ENCODE peak calls at places on chromosomes 2 and 18, in eight cellular contexts. J is mammary epithelial cell; V is fibroblast of lung; W is endodermal cell; Y is CD8-positive, alpha-beta memory T cell; X is upper lobe of left lung; I is cardiac muscle cell; G is WERI-Rb-1. F is an unnamed sample.

GRCh38 chr2:18836436-18836835 is 247.1 kb upstream of the NT5C1B start:
- DNase-seq in J (no peak), V (no peak), W (peak; percentile 64), Y (no peak), X (no peak), I (no peak), G (no peak), F (no peak)

GRCh38 chr2:218959141-218959731 is at the start of gene CDK5R2:
- DNase-seq in J (peak; percentile 74), V (peak; percentile 71), W (peak; percentile 98), Y (peak; percentile 53), X (peak; percentile 51), I (peak; percentile 94), G (peak; percentile 97), F (peak; percentile 32)

GRCh38 chr18:48714873-48715272 is 176.0 kb downstream of the CTIF start:
- DNase-seq in J (no peak), V (no peak), W (peak; percentile 74), Y (no peak), X (no peak), I (no peak), G (no peak), F (no peak)

GRCh38 chr2:10271946-10272345 is 30.8 kb upstream of the HPCAL1 start:
- DNase-seq in J (no peak), V (no peak), W (peak; percentile 24), Y (no peak), X (peak; percentile 19), I (no peak), G (peak; percentile 4), F (no peak)

GRCh38 chr2:120669121-120669952 is 66.3 kb upstream of the GLI2 start:
- DNase-seq in J (no peak), V (peak; percentile 71), W (peak; percentile 90), Y (no peak), X (peak; percentile 57), I (peak; percentile 38), G (peak; percentile 81), F (no peak)

GRCh38 chr18:55856191-55856590 is 268.2 kb upstream of the TCF4 start:
- DNase-seq in J (peak; percentile 95), V (peak; percentile 97), W (peak; percentile 59), Y (no peak), X (no peak), I (no peak), G (no peak), F (no peak)

GRCh38 chr2:217103752-217104540 is 244.1 kb upstream of the TNP1 start:
- DNase-seq in J (peak; percentile 49), V (peak; percentile 92), W (no peak), Y (no peak), X (no peak), I (no peak), G (no peak), F (no peak)

GRCh38 chr18:75183524-75183923 is 25.4 kb downstream of the PTGR3 start:
- DNase-seq in J (peak; percentile 90), V (peak; percentile 27), W (peak; percentile 51), Y (no peak), X (no peak), I (no peak), G (no peak), F (no peak)

GRCh38 chr2:48457227-48457626 is 72.7 kb upstream of the STON1 start:
- DNase-seq in J (no peak), V (no peak), W (no peak), Y (no peak), X (no peak), I (no peak), G (no peak), F (no peak)

GRCh38 chr2:68747413-68747812 is 12.8 kb downstream of the ARHGAP25 start:
- DNase-seq in J (no peak), V (no peak), W (no peak), Y (no peak), X (no peak), I (no peak), G (no peak), F (no peak)

GRCh38 chr2:19775838-19776237 is 125.9 kb downstream of the TTC32 start:
- DNase-seq in J (no peak), V (no peak), W (no peak), Y (no peak), X (no peak), I (no peak), G (no peak), F (no peak)

GRCh38 chr18:48003426-48004349 is 73.2 kb upstream of the SMAD2 start:
- DNase-seq in J (peak; percentile 23), V (peak; percentile 36), W (no peak), Y (peak; percentile 8), X (peak; percentile 35), I (no peak), G (no peak), F (no peak)

GRCh38 chr2:197092431-197092830 is 165.9 kb upstream of the PGAP1 start:
- DNase-seq in J (no peak), V (peak; percentile 75), W (no peak), Y (no peak), X (no peak), I (no peak), G (no peak), F (no peak)

GRCh38 chr2:39942970-39943369 is 163.9 kb upstream of the THUMPD2 start:
- DNase-seq in J (peak; percentile 17), V (peak; percentile 83), W (no peak), Y (no peak), X (no peak), I (peak; percentile 2), G (peak; percentile 31), F (no peak)

GRCh38 chr2:197080611-197081010 is 154.1 kb upstream of the PGAP1 start:
- DNase-seq in J (no peak), V (no peak), W (no peak), Y (no peak), X (no peak), I (no peak), G (no peak), F (no peak)

GRCh38 chr2:604826-605524 is 72.2 kb downstream of the TMEM18 start:
- DNase-seq in J (no peak), V (no peak), W (peak; percentile 24), Y (no peak), X (peak; percentile 3), I (no peak), G (no peak), F (no peak)

GRCh38 chr2:74915743-74916142 is 42.7 kb upstream of the POLE4 start:
- DNase-seq in J (peak; percentile 62), V (peak; percentile 62), W (no peak), Y (no peak), X (no peak), I (no peak), G (no peak), F (no peak)

GRCh38 chr2:208062113-208062512 is 36.8 kb upstream of the PLEKHM3 start:
- DNase-seq in J (peak; percentile 33), V (peak; percentile 44), W (peak; percentile 61), Y (no peak), X (no peak), I (no peak), G (peak; percentile 23), F (no peak)

GRCh38 chr2:111119004-111119846 is 1.5 kb upstream of the BCL2L11 start:
- DNase-seq in J (no peak), V (no peak), W (peak; percentile 73), Y (peak; percentile 37), X (peak; percentile 31), I (peak; percentile 16), G (no peak), F (peak; percentile 20)

GRCh38 chr18:26806224-26806623 is 59.3 kb downstream of the AQP4 start:
- DNase-seq in J (no peak), V (no peak), W (no peak), Y (no peak), X (no peak), I (peak; percentile 6), G (no peak), F (no peak)

DNA sequence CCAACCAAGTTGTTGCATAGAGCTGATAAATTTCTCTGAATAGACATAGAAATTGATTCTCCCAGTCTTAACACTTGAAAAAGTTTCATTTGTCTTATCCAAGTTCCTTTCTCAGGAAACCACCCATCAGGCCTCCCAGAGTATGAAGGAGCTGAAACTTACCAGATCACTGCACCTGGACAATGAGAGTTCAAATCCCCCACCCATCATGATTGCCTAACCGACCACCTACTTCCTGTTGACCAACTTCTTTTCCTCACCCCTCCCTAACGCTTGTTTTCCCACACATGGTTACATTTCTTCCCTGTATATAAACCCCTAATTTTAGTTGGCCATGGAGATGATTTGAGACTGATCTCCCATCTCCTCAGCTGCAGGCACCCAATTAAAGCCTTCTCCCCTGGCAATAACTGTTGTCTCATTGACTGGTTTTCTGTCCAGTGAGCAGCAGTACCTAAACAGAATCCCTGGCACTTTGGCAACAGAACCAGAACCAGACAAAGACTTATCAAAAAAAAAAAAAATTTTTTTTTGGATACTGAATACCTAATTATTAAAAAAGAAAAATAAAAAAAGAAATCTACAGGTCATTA is 103.0 kb downstream of the SPIRE1 start:
- DNase-seq in J (no peak), V (no peak), W (no peak), Y (no peak), X (no peak), I (no peak), G (no peak), F (no peak)
- H3K9me3 ChIP-seq in J (peaks cover 4% of the 10 kb centered on the region), V (no peaks in the 10 kb centered on the region), W (peaks cover 52% of the 10 kb centered on the region), Y (no peaks in the 10 kb centered on the region), X (no peaks in the 10 kb centered on the region), I (no peaks in the 10 kb centered on the region), G (peaks cover 4% of the 10 kb centered on the region), F (peaks cover 5% of the 10 kb centered on the region)

DNA sequence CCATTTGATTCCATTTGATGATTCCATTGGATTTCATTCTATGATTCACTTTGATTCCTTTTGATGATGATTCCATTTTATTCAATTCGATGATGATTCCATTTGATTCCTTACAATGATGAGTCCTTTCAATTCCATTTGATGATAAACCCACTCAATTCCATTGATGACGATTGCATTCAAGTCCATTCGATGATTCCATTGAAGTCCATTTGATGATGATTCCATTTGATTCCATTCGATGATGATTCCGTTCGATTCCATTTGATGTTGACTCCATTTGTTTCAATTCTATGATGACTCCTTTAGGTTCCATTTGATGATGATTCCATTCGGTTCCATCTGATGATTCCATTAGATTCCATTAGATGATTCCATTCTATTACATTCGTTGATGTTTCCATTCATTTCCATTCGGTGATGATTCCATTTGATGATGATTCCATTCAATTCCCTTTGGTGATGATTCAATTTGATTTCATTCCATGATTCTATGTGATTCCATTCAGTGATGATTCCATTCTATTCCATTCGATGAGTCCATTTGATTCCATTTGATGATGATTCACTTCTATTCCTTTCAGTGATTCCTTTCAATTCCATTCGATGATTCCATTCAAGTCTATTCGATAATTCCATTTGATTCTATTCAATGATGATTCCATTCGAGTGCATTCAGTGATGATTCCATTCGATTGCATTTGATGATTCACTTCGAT is 1106.0 kb downstream of the RPIA start:
- DNase-seq in J (no peak), V (no peak), W (no peak), Y (no peak), X (no peak), I (no peak), G (no peak), F (no peak)
- H3K9me3 ChIP-seq in J (peaks cover 97% of the 10 kb centered on the region), V (peaks cover 8% of the 10 kb centered on the region), W (peaks cover 100% of the 10 kb centered on the region), Y (peaks cover 13% of the 10 kb centered on the region), X (peaks cover 56% of the 10 kb centered on the region), I (peaks cover 53% of the 10 kb centered on the region), G (peaks cover 48% of the 10 kb centered on the region), F (peaks cover 14% of the 10 kb centered on the region)

GRCh38 chr2:115694651-115695050 is 1252.2 kb downstream of the DPP10 start:
- DNase-seq in J (no peak), V (no peak), W (no peak), Y (no peak), X (no peak), I (no peak), G (no peak), F (no peak)

GRCh38 chr2:115691409-115691808 is 1249.0 kb downstream of the DPP10 start:
- DNase-seq in J (no peak), V (no peak), W (no peak), Y (no peak), X (no peak), I (no peak), G (no peak), F (no peak)
- H3K9me3 ChIP-seq in J (peaks cover 16% of the 10 kb centered on the region), V (no peaks in the 10 kb centered on the region), W (peaks cover under 1% of the 10 kb centered on the region), Y (no peaks in the 10 kb centered on the region), X (no peaks in the 10 kb centered on the region), I (no peaks in the 10 kb centered on the region), G (no peaks in the 10 kb centered on the region), F (no peaks in the 10 kb centered on the region)

GRCh38 chr2:2109186-2109585 is 221.9 kb downstream of the MYT1L start:
- DNase-seq in J (no peak), V (no peak), W (no peak), Y (no peak), X (no peak), I (no peak), G (no peak), F (no peak)
- H3K9me3 ChIP-seq in J (peaks cover 9% of the 10 kb centered on the region), V (no peaks in the 10 kb centered on the region), W (no peaks in the 10 kb centered on the region), Y (no peaks in the 10 kb centered on the region), X (no peaks in the 10 kb centered on the region), I (no peaks in the 10 kb centered on the region), G (no peaks in the 10 kb centered on the region), F (no peaks in the 10 kb centered on the region)